ENCODE peak calls at places on chromosomes 2 and 18, in seven cellular contexts. O, G, T, D, M, R and Z are unnamed samples.

GRCh38 chr2:174145827-174146226 is 102.5 kb downstream of the OLA1 start:
- DNase-seq in O (no peak), G (no peak), T (no peak), D (peak), M (peak), R (no peak), Z (peak)

GRCh38 chr2:146317959-146318358 is 1526.9 kb upstream of the ACVR2A start:
- DNase-seq in O (no peak), G (no peak), T (no peak), D (no peak), M (no peak), R (no peak), Z (no peak)

GRCh38 chr18:21686282-21687105 is 18.1 kb downstream of the ABHD3 start:
- DNase-seq in O (no peak), G (no peak), T (no peak), D (no peak), M (no peak), R (no peak), Z (peak)

GRCh38 chr18:59388817-59389216 is 29.8 kb upstream of the LMAN1 start:
- DNase-seq in O (no peak), G (no peak), T (no peak), D (no peak), M (no peak), R (no peak), Z (no peak)

GRCh38 chr2:96895709-96896651 is 26.1 kb upstream of the SEMA4C start:
- DNase-seq in O (peak), G (peak), T (peak), D (peak), M (no peak), R (no peak), Z (no peak)

GRCh38 chr2:43001055-43001378 is 208.6 kb upstream of the HAAO start:
- DNase-seq in O (no peak), G (no peak), T (no peak), D (no peak), M (no peak), R (no peak), Z (no peak)

GRCh38 chr2:215461836-215462532 is 26.1 kb upstream of the FN1 start:
- DNase-seq in O (no peak), G (no peak), T (no peak), D (no peak), M (no peak), R (no peak), Z (peak)

GRCh38 chr2:236568068-236568921 is 1.3 kb upstream of the ACKR3 start:
- DNase-seq in O (no peak), G (peak), T (peak), D (no peak), M (no peak), R (peak), Z (peak)

GRCh38 chr2:25341753-25342371 is at the start of gene DNMT3A:
- DNase-seq in O (peak), G (peak), T (peak), D (peak), M (peak), R (peak), Z (peak)

GRCh38 chr2:202014328-202015034 is 19.2 kb upstream of the FZD7 start:
- DNase-seq in O (no peak), G (no peak), T (no peak), D (no peak), M (no peak), R (no peak), Z (no peak)

GRCh38 chr18:23401400-23402347 is 51.4 kb upstream of the RIOK3 start:
- DNase-seq in O (no peak), G (no peak), T (no peak), D (peak), M (peak), R (no peak), Z (peak)

GRCh38 chr18:77700051-77700450 is 450.4 kb downstream of the GALR1 start:
- DNase-seq in O (no peak), G (no peak), T (no peak), D (no peak), M (no peak), R (no peak), Z (no peak)

GRCh38 chr18:36504928-36505327 is 207.4 kb downstream of the FHOD3 start:
- DNase-seq in O (no peak), G (no peak), T (no peak), D (no peak), M (no peak), R (no peak), Z (no peak)

GRCh38 chr18:76654536-76654935 is 159.5 kb upstream of the ZNF516 start:
- DNase-seq in O (no peak), G (no peak), T (no peak), D (no peak), M (no peak), R (no peak), Z (no peak)

GRCh38 chr2:127314193-127314988 is 20.4 kb upstream of the ERCC3 start:
- DNase-seq in O (no peak), G (no peak), T (no peak), D (no peak), M (no peak), R (no peak), Z (no peak)

GRCh38 chr2:153163055-153163454 is 315.5 kb downstream of the RPRM start:
- DNase-seq in O (peak), G (no peak), T (no peak), D (peak), M (peak), R (no peak), Z (peak)

GRCh38 chr2:119059287-119059686 is 99.3 kb downstream of the C1QL2 start:
- DNase-seq in O (no peak), G (no peak), T (no peak), D (no peak), M (no peak), R (no peak), Z (no peak)

GRCh38 chr2:210515911-210516310 is 39.4 kb upstream of the LANCL1 start:
- DNase-seq in O (no peak), G (no peak), T (no peak), D (no peak), M (no peak), R (no peak), Z (no peak)

GRCh38 chr2:224357098-224357901 is 44.6 kb downstream of the FAM124B start:
- DNase-seq in O (peak), G (peak), T (peak), D (peak), M (peak), R (peak), Z (peak)

GRCh38 chr2:12300927-12301326 is 415.8 kb upstream of the TRIB2 start:
- DNase-seq in O (no peak), G (no peak), T (no peak), D (no peak), M (no peak), R (no peak), Z (no peak)

GRCh38 chr2:43170733-43171101 is 55.7 kb downstream of the ZFP36L2 start:
- DNase-seq in O (no peak), G (peak), T (peak), D (peak), M (no peak), R (no peak), Z (no peak)

GRCh38 chr2:225464346-225465025 is 65.0 kb downstream of the NYAP2 start:
- DNase-seq in O (no peak), G (peak), T (no peak), D (no peak), M (peak), R (no peak), Z (no peak)

GRCh38 chr2:98917031-98917459 is 19.0 kb downstream of the CRACDL start:
- DNase-seq in O (no peak), G (no peak), T (no peak), D (no peak), M (peak), R (no peak), Z (no peak)

GRCh38 chr2:219297766-219298456 is 11.3 kb downstream of the PTPRN start:
- DNase-seq in O (no peak), G (no peak), T (no peak), D (no peak), M (peak), R (no peak), Z (no peak)